ENCODE peak calls at places on chromosomes 2 and 18, in five cellular contexts. I, S, O, Z and U are unnamed samples.

GRCh38 chr2:126145752-126146151 is 510.2 kb upstream of the GYPC start:
- DNase-seq in I (no peak), S (no peak), O (no peak), Z (no peak), U (no peak)

GRCh38 chr2:120854766-120855530 is 119.3 kb downstream of the GLI2 start:
- DNase-seq in I (no peak), S (no peak), O (no peak), Z (no peak), U (no peak)

GRCh38 chr2:74887961-74888670 is 54.2 kb downstream of the HK2 start:
- DNase-seq in I (peak), S (no peak), O (no peak), Z (no peak), U (no peak)

GRCh38 chr2:121297217-121297830 is 12.3 kb upstream of the TFCP2L1 start:
- DNase-seq in I (peak), S (peak), O (no peak), Z (peak), U (peak)

GRCh38 chr2:183250472-183250871 is 126.2 kb downstream of the NUP35 start:
- DNase-seq in I (no peak), S (no peak), O (no peak), Z (no peak), U (no peak)

GRCh38 chr18:34773961-34774754 is 64.1 kb downstream of the DTNA start:
- DNase-seq in I (peak), S (peak), O (no peak), Z (peak), U (peak)

GRCh38 chr2:67752964-67753363 is 309.8 kb downstream of the C1D start:
- DNase-seq in I (peak), S (no peak), O (no peak), Z (no peak), U (peak)

GRCh38 chr2:130963849-130964793 is 127.4 kb downstream of the ARHGEF4 start:
- DNase-seq in I (peak), S (peak), O (no peak), Z (no peak), U (peak)

GRCh38 chr2:36672199-36672598 is 24.3 kb upstream of the VIT start:
- DNase-seq in I (peak), S (no peak), O (no peak), Z (no peak), U (peak)

GRCh38 chr2:69116438-69116837 is 103.5 kb downstream of the ANTXR1 start:
- DNase-seq in I (no peak), S (no peak), O (no peak), Z (no peak), U (no peak)

GRCh38 chr2:8416172-8416571 is 265.7 kb upstream of the ID2 start:
- DNase-seq in I (no peak), S (no peak), O (no peak), Z (no peak), U (no peak)

GRCh38 chr18:28834889-28835288 is 658.0 kb upstream of the CDH2 start:
- DNase-seq in I (peak), S (no peak), O (no peak), Z (no peak), U (peak)

GRCh38 chr2:112606567-112606966 is 22.2 kb downstream of the CHCHD5 start:
- DNase-seq in I (no peak), S (no peak), O (no peak), Z (no peak), U (no peak)

GRCh38 chr2:6822394-6822793 is 43.3 kb downstream of the CMPK2 start:
- DNase-seq in I (peak), S (no peak), O (no peak), Z (no peak), U (no peak)

GRCh38 chr2:134601266-134601665 is 117.5 kb downstream of the TMEM163 start:
- DNase-seq in I (no peak), S (no peak), O (no peak), Z (no peak), U (no peak)

GRCh38 chr2:3195865-3196504 is 181.6 kb downstream of the EIPR1 start:
- DNase-seq in I (no peak), S (no peak), O (no peak), Z (no peak), U (no peak)

GRCh38 chr18:67428805-67429204 is 87.7 kb downstream of the DSEL start:
- DNase-seq in I (peak), S (no peak), O (no peak), Z (no peak), U (peak)

GRCh38 chr2:205814039-205814364 is 131.7 kb downstream of the NRP2 start:
- DNase-seq in I (no peak), S (no peak), O (no peak), Z (no peak), U (no peak)

GRCh38 chr2:212271583-212271982 is 267.0 kb downstream of the ERBB4 start:
- DNase-seq in I (no peak), S (no peak), O (no peak), Z (no peak), U (no peak)

GRCh38 chr2:13821255-13821880 is 811.1 kb upstream of the LRATD1 start:
- DNase-seq in I (peak), S (no peak), O (no peak), Z (no peak), U (peak)

GRCh38 chr2:42128731-42129486 is 40.2 kb upstream of the EML4 start:
- DNase-seq in I (no peak), S (no peak), O (no peak), Z (no peak), U (no peak)

GRCh38 chr2:72579595-72580180 is 246.1 kb downstream of the EXOC6B start:
- DNase-seq in I (peak), S (peak), O (no peak), Z (no peak), U (peak)